ENCODE peak calls at places on chromosomes 6 and 20, in six cellular contexts. W, O, H, B, Q and U are unnamed samples.

GRCh38 chr20:48180039-48180438 is 394.8 kb upstream of the SULF2 start:
- DNase-seq in W (no peak), B (no peak), H (no peak), O (no peak), Q (peak), U (no peak)

GRCh38 chr20:36604952-36605308 is 649 bp upstream of the RAB5IF start:
- DNase-seq in Q (no peak), O (no peak), W (no peak), B (no peak), H (no peak), U (no peak)

GRCh38 chr20:33076662-33077398 is 2.6 kb upstream of the BPIFB4 start:
- DNase-seq in H (no peak), W (no peak), O (no peak), B (no peak), Q (no peak), U (peak)

GRCh38 chr20:52242237-52243230 is 51.0 kb upstream of the ZFP64 start:
- DNase-seq in H (no peak), B (no peak), Q (peak), O (peak), W (no peak), U (peak)

GRCh38 chr6:129890164-129890563 is 29.0 kb upstream of the TMEM244 start:
- DNase-seq in O (peak), Q (no peak), B (no peak), W (no peak), H (no peak), U (peak)

GRCh38 chr6:81086931-81087330 is 665.5 kb downstream of the TENT5A start:
- DNase-seq in O (no peak), B (no peak), W (no peak), Q (no peak), H (no peak), U (no peak)

GRCh38 chr20:64121586-64121985 is 14.2 kb upstream of the NPBWR2 start:
- DNase-seq in Q (no peak), H (no peak), W (no peak), O (no peak), B (no peak), U (no peak)

GRCh38 chr6:64680446-64680845 is 1026.6 kb downstream of the EYS start:
- DNase-seq in W (no peak), O (peak), Q (peak), H (no peak), B (no peak), U (peak)

GRCh38 chr6:52000064-52000463 is 87.3 kb downstream of the PKHD1 start:
- DNase-seq in W (no peak), H (no peak), Q (no peak), B (no peak), O (no peak), U (peak)

GRCh38 chr6:135993321-135993720 is 141.8 kb downstream of the PDE7B start:
- DNase-seq in B (no peak), O (no peak), Q (no peak), W (no peak), H (no peak), U (no peak)

GRCh38 chr6:137705166-137706064 is 161.6 kb upstream of the TNFAIP3 start:
- DNase-seq in H (peak), O (peak), B (peak), W (no peak), Q (peak), U (peak)

GRCh38 chr6:44665683-44666082 is 278.2 kb downstream of the CDC5L start:
- DNase-seq in H (no peak), W (no peak), O (no peak), B (peak), Q (no peak), U (no peak)

GRCh38 chr6:35765739-35766138 is 10.7 kb upstream of the CLPSL2 start:
- DNase-seq in Q (no peak), W (no peak), B (peak), H (no peak), O (no peak), U (no peak)

DNA sequence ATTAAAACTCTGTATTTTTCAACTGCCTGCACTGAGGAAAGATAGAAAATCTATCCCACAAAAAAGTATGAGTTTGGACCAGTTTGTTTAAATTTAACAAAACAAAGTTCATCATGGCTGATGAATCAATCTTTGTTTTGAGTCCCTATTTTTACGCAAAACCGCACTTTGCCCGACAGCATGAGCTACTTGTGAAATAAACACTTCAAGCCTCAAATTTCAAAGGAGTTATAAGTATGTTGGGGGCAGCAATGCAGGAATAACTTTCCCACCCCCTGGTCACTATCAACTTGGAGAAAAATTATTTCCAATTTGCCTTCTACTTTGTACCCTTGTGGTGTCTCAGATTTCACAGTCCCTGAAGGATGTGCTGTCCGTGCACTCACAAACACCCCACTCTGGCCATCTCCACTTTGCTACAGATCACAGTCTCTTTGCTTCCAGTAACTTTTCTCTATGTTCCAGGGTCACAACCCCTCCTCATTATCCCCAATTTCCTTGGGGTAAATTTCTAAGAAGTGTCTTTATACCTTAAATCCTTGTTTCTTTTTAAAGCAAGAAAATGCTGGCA is 238.1 kb downstream of the PRKN start:
- DNase-seq in O (no peak), W (no peak), Q (no peak), B (no peak), H (no peak), U (no peak)
- H4K8ac ChIP-seq in O (no peak), W (no peak), Q (no peak), B (no peak), H (no peak), U (no peak)

GRCh38 chr6:43096451-43097097 is 20.5 kb downstream of the PTK7 start:
- DNase-seq in W (no peak), H (no peak), O (peak), B (peak), Q (peak), U (peak)
- H2BK120ac ChIP-seq in W (no peak), H (no peak), O (peak), B (no peak), Q (no peak), U (peak)

GRCh38 chr6:10391299-10391630 is 23.6 kb downstream of the TFAP2A start:
- DNase-seq in H (peak), W (no peak), B (peak), O (no peak), Q (no peak), U (no peak)

GRCh38 chr6:10393544-10394225 is 21.2 kb downstream of the TFAP2A start:
- DNase-seq in O (no peak), W (no peak), Q (no peak), H (peak), B (no peak), U (no peak)

GRCh38 chr6:10391799-10392198 is 23.1 kb downstream of the TFAP2A start:
- DNase-seq in W (no peak), O (no peak), H (peak), Q (no peak), B (no peak), U (no peak)

GRCh38 chr6:10389739-10390494 is 25.0 kb downstream of the TFAP2A start:
- DNase-seq in B (no peak), H (peak), Q (no peak), O (no peak), W (no peak), U (no peak)

GRCh38 chr6:10390495-10391298 is 24.2 kb downstream of the TFAP2A start:
- DNase-seq in H (peak), B (peak), O (no peak), Q (no peak), W (no peak), U (no peak)
- H4K8ac ChIP-seq in H (no peak), B (no peak), O (no peak), Q (no peak), W (no peak), U (no peak)

DNA sequence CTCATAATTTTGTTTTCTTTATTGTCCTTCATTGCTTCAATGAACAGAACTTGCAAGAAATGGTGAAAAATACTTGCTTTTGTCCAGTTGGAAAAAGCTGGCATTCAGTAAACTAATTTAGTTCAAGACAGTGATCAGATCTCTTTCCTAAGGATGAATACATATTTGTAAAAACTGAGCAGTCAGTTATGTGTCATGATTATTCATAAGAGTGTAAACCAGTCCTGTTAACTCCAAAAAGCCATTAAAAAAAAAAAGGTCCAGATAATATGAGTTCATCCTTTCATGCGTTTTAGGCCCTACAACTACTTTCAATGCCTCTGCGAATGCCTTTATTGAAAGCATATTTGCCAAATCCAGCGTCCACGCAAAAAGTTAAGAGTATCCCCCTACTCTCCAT is 609 bp downstream of the PGM3 start:
- DNase-seq in W (no peak), Q (peak), H (no peak), B (no peak), O (no peak), U (no peak)
- H2BK120ac ChIP-seq in W (no peak), Q (peak), H (no peak), B (no peak), O (no peak), U (no peak)

GRCh38 chr6:41622210-41622990 is 15.9 kb upstream of the MDFI start:
- DNase-seq in H (no peak), Q (peak), W (no peak), O (no peak), B (no peak), U (no peak)
- H4K8ac ChIP-seq in H (no peak), Q (no peak), W (no peak), O (no peak), B (no peak), U (no peak)